ENCODE peak calls at places on chromosomes 16 and 17, in nine cellular contexts. D, J, F, S, U, B, E, T and M are unnamed samples.

GRCh38 chr17:77783991-77784820 is 174.3 kb upstream of the TNRC6C start:
- DNase-seq in D (no peak), J (no peak), F (no peak), S (no peak), U (peak), B (no peak), E (no peak), T (no peak), M (no peak)

GRCh38 chr16:50021509-50021908 is 3.5 kb upstream of the CNEP1R1 start:
- DNase-seq in D (no peak), J (no peak), F (no peak), S (no peak), U (no peak), B (no peak), E (no peak), T (no peak), M (no peak)

GRCh38 chr16:85112364-85112763 is at the start of gene CIBAR2:
- DNase-seq in D (no peak), J (no peak), F (no peak), S (no peak), U (no peak), B (no peak), E (no peak), T (no peak), M (no peak)

GRCh38 chr16:4200000-4200780 is 41.7 kb downstream of the SRL start:
- DNase-seq in D (peak), J (peak), F (peak), S (peak), U (no peak), B (peak), E (peak), T (no peak), M (peak)

GRCh38 chr16:84141143-84141670 is 3.8 kb downstream of the HSDL1 start:
- DNase-seq in D (no peak), J (no peak), F (no peak), S (no peak), U (no peak), B (no peak), E (no peak), T (no peak), M (peak)

GRCh38 chr17:7745748-7746470 is 28.4 kb downstream of the DNAH2 start:
- DNase-seq in D (no peak), J (peak), F (peak), S (no peak), U (no peak), B (peak), E (peak), T (peak), M (no peak)

GRCh38 chr17:68600123-68600880 is 865 bp downstream of the FAM20A start:
- DNase-seq in D (peak), J (no peak), F (peak), S (no peak), U (no peak), B (no peak), E (no peak), T (no peak), M (peak)

GRCh38 chr17:42928714-42929496 is 28.3 kb downstream of the G6PC1 start:
- DNase-seq in D (peak), J (peak), F (peak), S (peak), U (no peak), B (peak), E (peak), T (peak), M (peak)

GRCh38 chr17:4605826-4606225 is 21.5 kb downstream of the SMTNL2 start:
- DNase-seq in D (peak), J (peak), F (no peak), S (no peak), U (no peak), B (no peak), E (no peak), T (no peak), M (no peak)

GRCh38 chr16:740764-741505 is at the start of gene CIAO3:
- DNase-seq in D (peak), J (peak), F (peak), S (peak), U (peak), B (peak), E (no peak), T (peak), M (peak)

GRCh38 chr16:745739-746138 is 4.9 kb upstream of the CIAO3 start:
- DNase-seq in D (peak), J (no peak), F (no peak), S (no peak), U (no peak), B (no peak), E (no peak), T (no peak), M (no peak)

GRCh38 chr16:746637-747036 is 5.8 kb upstream of the CIAO3 start:
- DNase-seq in D (no peak), J (no peak), F (no peak), S (no peak), U (no peak), B (no peak), E (no peak), T (no peak), M (no peak)

GRCh38 chr16:741986-742629 is 1.3 kb upstream of the CIAO3 start:
- DNase-seq in D (no peak), J (no peak), F (no peak), S (no peak), U (no peak), B (no peak), E (no peak), T (no peak), M (no peak)

GRCh38 chr16:743794-744500 is 3.1 kb upstream of the CIAO3 start:
- DNase-seq in D (no peak), J (no peak), F (no peak), S (no peak), U (no peak), B (no peak), E (no peak), T (no peak), M (no peak)
- TF ChIP-seq CTCF in D (no peak), J (peak), F (no peak), S (no peak), U (no peak), B (no peak), E (peak), T (peak), M (peak)

GRCh38 chr17:75854881-75855309 is 240 bp downstream of the WBP2 start:
- DNase-seq in D (no peak), J (peak), F (peak), S (no peak), U (no peak), B (no peak), E (no peak), T (no peak), M (no peak)
- TF ChIP-seq CTCF in D (no peak), J (no peak), F (no peak), S (no peak), U (no peak), B (no peak), E (peak), T (no peak), M (no peak)

GRCh38 chr16:81201267-81201666 is 37.2 kb upstream of the BCO1 start:
- DNase-seq in D (peak), J (no peak), F (no peak), S (no peak), U (no peak), B (peak), E (no peak), T (no peak), M (no peak)

GRCh38 chr16:81195907-81196534 is 42.5 kb upstream of the BCO1 start:
- DNase-seq in D (no peak), J (no peak), F (no peak), S (no peak), U (no peak), B (no peak), E (no peak), T (no peak), M (no peak)

GRCh38 chr16:81198635-81199034 is 39.9 kb upstream of the BCO1 start:
- DNase-seq in D (no peak), J (no peak), F (no peak), S (no peak), U (no peak), B (no peak), E (no peak), T (no peak), M (no peak)
- TF ChIP-seq CTCF in D (no peak), J (peak), F (no peak), S (no peak), U (no peak), B (peak), E (peak), T (peak), M (no peak)

DNA sequence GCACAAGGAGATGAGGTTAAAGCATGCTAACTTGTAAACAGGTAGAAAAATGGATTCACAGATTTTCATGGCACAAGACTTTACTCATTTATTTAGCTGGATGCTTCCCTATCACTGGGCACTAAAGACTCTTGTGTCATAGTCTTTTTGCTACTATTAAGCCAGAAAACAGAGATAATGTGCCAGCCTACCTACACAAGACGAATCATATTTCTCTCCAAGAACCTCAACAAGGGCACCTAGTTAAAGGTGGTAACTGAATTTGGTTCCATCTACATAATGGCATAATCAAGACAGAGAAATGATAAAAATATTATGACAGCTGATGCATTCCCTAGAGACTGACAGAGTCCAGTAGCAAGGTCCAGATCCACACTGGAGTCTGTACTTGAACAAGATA is 3.8 kb downstream of the NACA2 start:
- DNase-seq in D (no peak), J (no peak), F (no peak), S (no peak), U (no peak), B (no peak), E (no peak), T (no peak), M (no peak)
- TF ChIP-seq CTCF in D (no peak), J (no peak), F (no peak), S (no peak), U (no peak), B (no peak), E (no peak), T (no peak), M (no peak)

DNA sequence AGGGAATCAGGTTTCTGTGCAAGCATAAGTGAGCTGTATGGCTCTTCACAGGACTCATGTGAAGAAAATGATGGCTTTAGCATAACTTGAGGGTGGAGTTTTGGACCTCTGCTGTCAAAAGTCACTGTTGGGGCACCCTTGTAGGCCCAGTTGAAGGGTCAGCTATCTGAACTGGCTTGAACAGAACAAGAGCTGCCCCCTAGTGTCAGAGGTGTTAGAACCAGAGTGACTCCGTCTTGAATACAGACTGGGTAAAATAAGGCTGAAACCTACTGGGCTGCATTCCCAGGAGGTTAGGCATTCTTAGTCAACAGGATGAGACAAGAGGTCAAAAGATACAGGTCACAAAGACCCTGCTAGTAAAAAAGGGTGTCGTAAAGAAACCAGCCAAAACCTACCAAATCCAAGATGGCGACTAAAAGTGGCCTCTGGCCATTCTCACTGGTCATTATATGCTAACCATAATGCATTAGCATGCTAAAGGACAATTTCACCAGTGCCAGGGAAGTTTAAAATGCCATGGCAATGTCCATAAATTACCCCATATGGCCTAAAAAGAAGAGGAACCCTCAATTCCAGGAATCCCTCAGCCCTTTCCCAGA is 484.0 kb upstream of the ERCC4 start:
- DNase-seq in D (no peak), J (no peak), F (no peak), S (no peak), U (no peak), B (no peak), E (no peak), T (no peak), M (no peak)
- TF ChIP-seq CTCF in D (no peak), J (no peak), F (no peak), S (no peak), U (no peak), B (no peak), E (no peak), T (no peak), M (no peak)

GRCh38 chr16:66894948-66895696 is 14.8 kb downstream of the PDP2 start:
- DNase-seq in D (peak), J (peak), F (peak), S (peak), U (peak), B (peak), E (no peak), T (peak), M (peak)
- TF ChIP-seq CTCF in D (peak), J (peak), F (peak), S (peak), U (peak), B (peak), E (peak), T (peak), M (peak)

GRCh38 chr16:20689668-20690067 is 7.8 kb downstream of the ACSM1 start:
- DNase-seq in D (no peak), J (no peak), F (no peak), S (no peak), U (no peak), B (no peak), E (no peak), T (no peak), M (no peak)

DNA sequence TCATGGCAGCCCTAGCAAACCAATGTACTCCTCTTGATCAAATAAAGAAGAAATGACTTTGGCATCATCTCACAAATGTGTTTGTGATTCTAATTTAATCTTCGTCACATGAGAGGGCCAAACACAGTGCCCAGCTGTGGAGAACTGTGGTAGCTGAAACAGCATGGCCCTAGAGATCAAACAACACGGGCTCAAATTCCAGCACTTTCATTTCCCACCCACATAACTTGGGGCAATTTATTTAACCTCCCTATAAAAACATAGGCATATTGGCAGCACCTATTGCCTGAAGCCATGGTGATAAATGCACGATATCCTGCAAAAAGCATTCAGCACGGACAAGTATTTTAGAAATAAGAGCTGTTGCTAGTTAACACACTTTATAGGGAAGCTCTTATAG is 2.5 kb downstream of the ACSM1 start:
- DNase-seq in D (no peak), J (no peak), F (no peak), S (no peak), U (no peak), B (no peak), E (no peak), T (no peak), M (no peak)
- TF ChIP-seq CTCF in D (no peak), J (no peak), F (no peak), S (no peak), U (no peak), B (no peak), E (no peak), T (no peak), M (no peak)